ENCODE peak calls at places on chromosomes 7 and 10, in nine cellular contexts. O is heart right ventricle, M is PC-9, H is GM23338, X is aorta, C is neuronal stem cell, N is Panc1, G is esophagus squamous epithelium, Q is stomach. T is an unnamed sample. For H3K4me1, the result is how much of the 10 kb centered on the place peaks cover.

GRCh38 chr7:66306243-66306642 is 101.1 kb downstream of the TPST1 start:
- DNase-seq in M (peak), H (no peak), X (no peak), Q (peak), G (no peak), N (no peak), O (no peak), C (no peak), T (no peak)

GRCh38 chr7:142645777-142646176 is 103.5 kb upstream of the PRSS1 start:
- DNase-seq in C (no peak), Q (no peak), O (no peak), H (no peak), M (no peak), N (no peak), G (no peak), X (no peak), T (no peak)

GRCh38 chr10:51117794-51118193 is 43.5 kb downstream of the PRKG1 start:
- DNase-seq in Q (no peak), N (no peak), M (no peak), G (no peak), C (no peak), X (no peak), H (no peak), O (no peak), T (no peak)

GRCh38 chr7:7585241-7585928 is 18.7 kb downstream of the MIOS start:
- DNase-seq in O (no peak), M (no peak), H (no peak), N (no peak), X (no peak), G (no peak), C (no peak), Q (no peak), T (no peak)

GRCh38 chr7:73555411-73555982 is 2.0 kb downstream of the BCL7B start:
- DNase-seq in M (no peak), N (no peak), C (no peak), Q (no peak), G (no peak), O (no peak), H (no peak), X (no peak), T (no peak)

GRCh38 chr10:78712147-78712546 is 356.6 kb upstream of the ZMIZ1 start:
- DNase-seq in O (peak), C (no peak), G (no peak), Q (no peak), H (peak), M (no peak), X (no peak), N (no peak), T (no peak)

GRCh38 chr10:131354380-131354779 is 42.9 kb upstream of the TCERG1L start:
- DNase-seq in H (peak), Q (no peak), N (no peak), X (no peak), G (no peak), O (no peak), C (peak), M (no peak), T (no peak)

GRCh38 chr7:150971242-150972048 is 6.7 kb downstream of the KCNH2 start:
- DNase-seq in O (peak), X (no peak), H (no peak), M (no peak), N (no peak), Q (no peak), G (no peak), C (no peak), T (no peak)

GRCh38 chr10:34959321-34959720 is 130.8 kb downstream of the CUL2 start:
- DNase-seq in X (no peak), G (no peak), C (no peak), H (no peak), Q (no peak), M (no peak), O (no peak), N (no peak), T (no peak)

GRCh38 chr7:108572487-108572886 is 2.8 kb downstream of the DNAJB9 start:
- DNase-seq in H (no peak), N (no peak), C (no peak), M (no peak), G (no peak), O (no peak), X (no peak), Q (no peak), T (no peak)

DNA sequence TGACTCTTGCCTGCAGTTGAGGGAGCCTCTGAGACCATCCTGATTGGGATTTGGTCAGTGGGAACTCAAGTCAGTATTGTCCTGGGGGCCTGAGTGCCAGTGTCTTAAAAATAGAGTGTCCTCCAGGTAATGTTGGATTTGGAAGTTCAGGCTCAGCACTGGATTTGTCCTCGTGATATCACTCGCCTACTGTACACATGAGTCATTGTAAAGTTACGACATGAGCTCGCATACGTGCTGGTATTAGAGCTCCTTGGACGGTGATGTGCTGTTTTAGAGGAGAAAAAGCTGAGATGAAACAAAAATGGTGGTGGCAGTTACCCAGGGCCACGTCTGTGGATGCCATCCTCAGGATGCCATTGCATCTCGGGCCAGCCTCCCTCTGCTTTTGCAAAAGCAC is 78.2 kb downstream of the MGMT start:
- DNase-seq in N (no peak), C (no peak), Q (no peak), H (no peak), O (no peak), M (peak), G (no peak), X (no peak), T (peak)
- H3K4me1 ChIP-seq in N (under half), C (under half), Q (under half), H (under half), O (under half), M (under half), G (under half), X (under half), T (under half)

GRCh38 chr10:73406863-73407262 is 7.0 kb downstream of the ANXA7 start:
- DNase-seq in G (no peak), Q (no peak), O (no peak), N (no peak), M (no peak), C (no peak), X (no peak), H (no peak), T (no peak)
- H3K4me1 ChIP-seq in G (under half), Q (under half), O (under half), N (under half), M (under half), C (under half), X (under half), H (under half), T (under half)

GRCh38 chr10:10794776-10795175 is 222.9 kb upstream of the CELF2 start:
- DNase-seq in G (no peak), N (no peak), Q (no peak), M (peak), O (no peak), C (no peak), H (no peak), X (no peak), T (peak)

GRCh38 chr10:10792681-10793080 is 225.0 kb upstream of the CELF2 start:
- DNase-seq in M (peak), Q (no peak), G (no peak), N (no peak), X (no peak), O (no peak), H (peak), C (peak), T (peak)

GRCh38 chr10:10796061-10796773 is 221.5 kb upstream of the CELF2 start:
- DNase-seq in M (no peak), N (no peak), G (no peak), C (no peak), O (no peak), Q (no peak), H (peak), X (no peak), T (peak)

GRCh38 chr10:10791869-10792268 is 225.8 kb upstream of the CELF2 start:
- DNase-seq in G (no peak), Q (no peak), H (no peak), M (no peak), C (no peak), N (no peak), X (no peak), O (no peak), T (no peak)

GRCh38 chr10:10794056-10794455 is 223.6 kb upstream of the CELF2 start:
- DNase-seq in X (no peak), O (no peak), G (no peak), M (peak), H (no peak), N (no peak), C (no peak), Q (no peak), T (peak)
- H3K4me1 ChIP-seq in X (under half), O (under half), G (under half), M (half or more), H (under half), N (under half), C (under half), Q (under half), T (half or more)

DNA sequence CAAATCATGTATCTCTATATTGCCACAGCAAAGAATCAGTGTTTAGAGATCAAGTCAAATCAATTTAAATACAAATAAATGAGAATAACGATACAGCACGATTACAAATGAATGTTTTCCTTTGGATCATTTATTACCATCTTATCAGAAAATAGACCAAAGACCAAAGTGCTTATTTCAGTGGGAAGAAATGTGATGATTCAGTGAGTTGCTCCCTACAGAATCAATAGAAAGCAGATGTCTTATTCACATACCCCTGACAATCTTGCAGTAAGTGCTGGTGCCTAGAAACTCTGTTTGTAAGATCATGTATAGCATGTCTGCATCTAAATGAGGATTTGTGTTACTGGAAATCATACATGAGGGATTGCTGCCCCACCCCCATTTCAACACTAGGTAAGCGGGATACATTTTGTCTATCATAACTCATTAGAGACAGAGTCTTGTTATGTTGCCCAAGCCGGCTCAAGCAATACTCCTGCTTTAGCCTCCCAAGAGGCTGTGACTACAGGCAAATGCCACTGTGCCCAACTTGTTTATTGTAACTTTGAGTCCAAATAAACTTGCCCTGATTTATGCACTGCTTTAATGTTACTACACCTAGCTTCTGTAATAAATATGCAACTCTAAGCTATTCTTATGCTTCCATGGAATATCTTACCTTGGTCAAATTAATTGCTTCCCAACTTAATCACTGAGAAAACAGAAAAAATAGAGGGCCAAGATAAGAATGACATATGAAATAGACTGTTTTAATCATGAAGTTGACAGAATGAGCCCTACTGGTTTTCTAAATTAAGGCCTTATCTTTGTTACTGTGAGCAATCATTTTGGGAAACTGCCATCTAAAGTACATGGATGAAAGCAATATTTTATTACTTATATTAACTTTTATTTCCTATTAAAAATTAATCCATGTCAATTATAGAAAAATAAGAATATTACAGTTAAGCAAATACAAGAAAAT is 82.5 kb downstream of the AHR start:
- DNase-seq in Q (no peak), X (no peak), G (no peak), M (no peak), N (no peak), O (no peak), H (no peak), C (no peak), T (peak)
- H3K4me1 ChIP-seq in Q (under half), X (under half), G (under half), M (under half), N (under half), O (under half), H (under half), C (under half), T (under half)

GRCh38 chr7:106868364-106868763 is 3.3 kb downstream of the PIK3CG start:
- DNase-seq in O (no peak), X (no peak), N (no peak), H (no peak), C (no peak), Q (no peak), M (no peak), G (no peak), T (no peak)
- H3K4me1 ChIP-seq in O (under half), X (under half), N (under half), H (under half), C (under half), Q (under half), M (under half), G (under half), T (under half)

GRCh38 chr10:70500339-70500738 is 21.8 kb downstream of the PALD1 start:
- DNase-seq in M (no peak), N (no peak), Q (no peak), O (no peak), C (no peak), H (no peak), G (no peak), X (no peak), T (no peak)

GRCh38 chr10:70497120-70497545 is 18.6 kb downstream of the PALD1 start:
- DNase-seq in O (no peak), C (no peak), Q (no peak), G (no peak), X (no peak), H (no peak), M (no peak), N (no peak), T (no peak)

GRCh38 chr10:70500812-70501301 is 22.3 kb downstream of the PALD1 start:
- DNase-seq in M (no peak), G (no peak), Q (no peak), H (no peak), N (no peak), C (no peak), X (no peak), O (peak), T (no peak)

GRCh38 chr10:70499829-70500167 is 21.2 kb downstream of the PALD1 start:
- DNase-seq in X (no peak), N (no peak), G (no peak), H (no peak), M (no peak), C (no peak), Q (no peak), O (no peak), T (no peak)

DNA sequence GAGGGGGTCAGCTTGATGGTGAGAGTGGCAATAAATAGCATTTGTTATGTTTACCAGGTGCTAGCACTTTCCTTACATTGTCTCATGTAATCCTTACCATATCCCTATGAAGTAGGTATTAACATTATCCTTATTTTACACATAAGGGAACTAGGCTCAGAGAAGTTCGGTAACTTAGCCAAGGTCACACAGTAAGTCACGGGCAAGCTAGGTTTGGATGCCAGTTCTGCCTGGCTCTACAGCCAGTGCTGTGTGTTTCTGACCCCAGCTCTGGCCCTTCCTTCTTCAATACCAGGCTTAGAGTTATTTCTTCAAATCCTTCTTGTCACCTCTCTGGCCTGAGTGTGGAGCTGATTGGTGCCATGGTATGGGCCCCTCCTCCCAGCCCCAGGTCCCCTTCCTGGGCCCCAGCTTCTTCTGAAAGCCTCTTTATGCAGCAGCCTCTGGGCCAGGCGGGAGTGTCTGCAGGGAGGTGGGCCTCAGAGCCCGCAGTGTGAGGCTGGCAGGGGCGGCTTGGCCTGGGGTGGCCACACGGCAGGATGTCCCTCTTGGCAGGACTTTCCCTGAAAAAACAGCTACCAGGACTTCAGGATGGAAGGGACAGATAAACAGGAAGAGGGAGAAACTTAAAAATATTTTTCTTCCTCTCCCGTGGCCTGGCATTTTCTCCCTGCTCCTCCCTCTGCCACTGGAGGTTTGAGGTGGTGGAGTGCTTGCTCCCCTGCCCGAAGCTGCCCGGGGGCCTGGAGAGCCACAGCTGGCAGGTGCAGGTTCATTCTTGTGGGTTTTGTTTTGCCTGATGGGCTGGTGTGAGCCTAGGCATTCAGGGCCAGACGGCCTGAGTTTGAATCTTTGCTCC is 20.6 kb downstream of the PALD1 start:
- DNase-seq in M (no peak), O (no peak), X (no peak), H (peak), Q (no peak), G (no peak), N (no peak), C (no peak), T (no peak)
- H3K4me1 ChIP-seq in M (under half), O (under half), X (under half), H (under half), Q (under half), G (under half), N (under half), C (under half), T (under half)

GRCh38 chr10:113739031-113739430 is 12.5 kb upstream of the PLEKHS1 start:
- DNase-seq in C (no peak), O (no peak), N (no peak), M (no peak), G (no peak), Q (no peak), X (no peak), H (no peak), T (no peak)
- H3K4me1 ChIP-seq in C (under half), O (under half), N (under half), M (under half), G (under half), Q (under half), X (under half), H (under half), T (under half)

T was measured in foreskin keratinocyte.